ENCODE peak calls at places on chromosomes 3 and 15, in six cellular contexts. V, R, A, I, M and Z are unnamed samples.

GRCh38 chr3:23992051-23992628 is 47.1 kb downstream of the NR1D2 start:
- DNase-seq in V (no peak), R (no peak), A (no peak), I (no peak), M (no peak), Z (no peak)

GRCh38 chr3:29901097-29901496 is 620.2 kb downstream of the RBMS3 start:
- DNase-seq in V (no peak), R (no peak), A (no peak), I (no peak), M (no peak), Z (no peak)

GRCh38 chr15:19987389-19988048 is 554.1 kb downstream of the GOLGA6L6 start:
- DNase-seq in V (no peak), R (peak), A (no peak), I (no peak), M (no peak), Z (no peak)

GRCh38 chr15:74799843-74800558 is 12.6 kb upstream of the LMAN1L start:
- DNase-seq in V (peak), R (peak), A (peak), I (peak), M (peak), Z (peak)

GRCh38 chr3:103712320-103713008 is 1277.6 kb downstream of the ZPLD1 start:
- DNase-seq in V (no peak), R (no peak), A (no peak), I (no peak), M (no peak), Z (no peak)

GRCh38 chr3:188577539-188577938 is 423.6 kb downstream of the LPP start:
- DNase-seq in V (no peak), R (no peak), A (no peak), I (no peak), M (no peak), Z (no peak)

GRCh38 chr15:41851167-41851523 is 12.5 kb downstream of the PLA2G4B start:
- DNase-seq in V (no peak), R (no peak), A (no peak), I (no peak), M (no peak), Z (no peak)

GRCh38 chr3:195696632-195697278 is 24.0 kb upstream of the MUC20 start:
- DNase-seq in V (no peak), R (no peak), A (no peak), I (no peak), M (no peak), Z (no peak)

GRCh38 chr3:105970283-105970682 is 101.5 kb upstream of the CBLB start:
- DNase-seq in V (no peak), R (peak), A (peak), I (no peak), M (no peak), Z (no peak)

GRCh38 chr15:50247819-50248650 is 17.5 kb downstream of the HDC start:
- DNase-seq in V (peak), R (peak), A (no peak), I (peak), M (no peak), Z (peak)

GRCh38 chr3:192514081-192514753 is 213.1 kb downstream of the FGF12 start:
- DNase-seq in V (no peak), R (peak), A (peak), I (no peak), M (no peak), Z (peak)

GRCh38 chr3:16286672-16287604 is 21.9 kb downstream of the OXNAD1 start:
- DNase-seq in V (no peak), R (no peak), A (no peak), I (no peak), M (no peak), Z (no peak)

GRCh38 chr3:175002732-175003143 is 143.6 kb downstream of the NAALADL2 start:
- DNase-seq in V (no peak), R (no peak), A (no peak), I (no peak), M (no peak), Z (no peak)

GRCh38 chr15:91099616-91100560 is at the start of gene SV2B:
- DNase-seq in V (no peak), R (peak), A (peak), I (peak), M (no peak), Z (peak)

GRCh38 chr3:84738101-84738500 is 220.7 kb upstream of the CADM2 start:
- DNase-seq in V (no peak), R (no peak), A (no peak), I (no peak), M (no peak), Z (no peak)

GRCh38 chr3:45635475-45636256 is 41.1 kb downstream of the LIMD1 start:
- DNase-seq in V (no peak), R (no peak), A (peak), I (no peak), M (no peak), Z (no peak)

GRCh38 chr3:70516081-70516480 is 203.6 kb upstream of the MDFIC2 start:
- DNase-seq in V (no peak), R (no peak), A (no peak), I (no peak), M (no peak), Z (no peak)

GRCh38 chr15:60614028-60614427 is 135.1 kb upstream of the ICE2 start:
- DNase-seq in V (no peak), R (no peak), A (no peak), I (no peak), M (no peak), Z (no peak)

GRCh38 chr3:102024270-102024904 is 175.1 kb downstream of the NFKBIZ start:
- DNase-seq in V (no peak), R (no peak), A (no peak), I (no peak), M (no peak), Z (no peak)

GRCh38 chr15:83067638-83067962 is 548 bp upstream of the BTBD1 start:
- DNase-seq in V (no peak), R (no peak), A (no peak), I (no peak), M (no peak), Z (no peak)
- H3K4me3 ChIP-seq in V (no peak), R (peak), A (peak), I (peak), M (peak), Z (peak)

GRCh38 chr3:38114875-38115644 is 21.9 kb downstream of the ACAA1 start:
- DNase-seq in V (no peak), R (no peak), A (no peak), I (peak), M (peak), Z (peak)
- TF ChIP-seq POLR2A in V (no peak), R (no peak), A (no peak), I (no peak), M (no peak), Z (no peak)

DNA sequence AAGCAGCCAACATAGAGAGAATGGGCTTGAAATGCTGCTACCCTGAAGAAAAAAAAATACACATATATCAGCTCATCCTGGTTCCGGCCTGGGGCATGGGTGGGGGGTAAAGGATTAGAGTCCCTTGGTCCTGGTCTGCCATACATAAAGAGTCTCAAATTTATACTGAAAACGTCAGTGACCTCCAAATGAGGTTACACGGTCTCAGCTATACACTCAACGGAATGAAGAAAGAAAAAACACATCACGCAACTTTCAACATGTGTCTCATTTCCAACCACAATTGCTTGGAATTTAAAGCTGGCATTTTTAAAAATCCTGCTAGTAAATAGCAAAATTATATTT is 612.8 kb downstream of the MCTP2 start:
- DNase-seq in V (no peak), R (no peak), A (no peak), I (no peak), M (no peak), Z (no peak)
- H3K4me3 ChIP-seq in V (no peak), R (no peak), A (no peak), I (no peak), M (no peak), Z (no peak)

DNA sequence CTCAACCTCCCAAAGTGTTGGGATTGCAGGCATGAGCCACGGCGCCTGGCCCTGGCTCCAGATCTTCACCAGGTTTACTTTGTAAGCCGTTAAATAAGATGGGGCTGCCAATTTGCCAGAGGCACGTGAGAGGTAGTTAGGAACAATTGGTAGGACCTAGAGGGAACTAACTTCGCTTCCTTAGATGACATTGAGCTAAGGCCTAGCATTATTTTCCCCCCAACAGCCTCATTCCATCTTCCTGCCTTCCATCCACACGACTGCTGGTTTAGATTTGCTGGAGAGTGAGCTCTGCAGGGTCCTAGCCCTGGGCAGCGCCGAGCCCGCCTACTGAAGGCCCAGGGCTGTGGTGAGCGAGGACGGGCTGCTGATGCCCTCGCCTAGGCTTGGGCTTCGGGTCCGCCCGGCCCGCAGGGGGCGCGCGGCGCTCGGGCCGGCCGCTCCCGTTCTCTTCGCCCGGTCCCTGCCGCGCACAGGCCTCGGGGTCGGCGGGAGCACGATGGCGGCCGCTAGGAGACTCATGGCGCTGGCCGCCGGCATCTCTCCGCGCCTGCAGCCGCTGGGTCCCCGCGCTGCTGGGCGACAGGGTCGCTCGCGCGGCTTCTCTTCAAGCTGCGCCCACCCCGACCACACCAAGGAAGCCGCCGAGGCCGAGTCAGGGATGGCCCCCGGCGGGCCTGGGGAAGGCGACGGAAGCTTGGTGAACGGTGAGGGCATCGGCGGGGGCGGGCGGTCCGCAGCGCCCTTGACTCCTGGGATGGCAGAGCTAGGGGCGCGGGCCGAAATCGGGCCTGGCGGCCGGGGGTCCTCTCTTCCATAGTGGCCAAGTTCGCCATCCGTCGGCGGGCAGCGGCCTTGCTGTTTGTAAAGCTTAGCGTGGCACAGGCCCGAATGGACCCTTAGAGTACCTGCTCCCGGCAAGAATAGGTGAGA is 21.9 kb downstream of the DHX30 start:
- DNase-seq in V (peak), R (peak), A (peak), I (peak), M (peak), Z (peak)
- TF ChIP-seq POLR2A in V (peak), R (peak), A (peak), I (no peak), M (no peak), Z (no peak)

GRCh38 chr15:25863968-25864580 is 947 bp upstream of the ATP10A start:
- DNase-seq in V (no peak), R (no peak), A (no peak), I (no peak), M (no peak), Z (no peak)
- H3K4me3 ChIP-seq in V (no peak), R (no peak), A (peak), I (peak), M (peak), Z (no peak)

DNA sequence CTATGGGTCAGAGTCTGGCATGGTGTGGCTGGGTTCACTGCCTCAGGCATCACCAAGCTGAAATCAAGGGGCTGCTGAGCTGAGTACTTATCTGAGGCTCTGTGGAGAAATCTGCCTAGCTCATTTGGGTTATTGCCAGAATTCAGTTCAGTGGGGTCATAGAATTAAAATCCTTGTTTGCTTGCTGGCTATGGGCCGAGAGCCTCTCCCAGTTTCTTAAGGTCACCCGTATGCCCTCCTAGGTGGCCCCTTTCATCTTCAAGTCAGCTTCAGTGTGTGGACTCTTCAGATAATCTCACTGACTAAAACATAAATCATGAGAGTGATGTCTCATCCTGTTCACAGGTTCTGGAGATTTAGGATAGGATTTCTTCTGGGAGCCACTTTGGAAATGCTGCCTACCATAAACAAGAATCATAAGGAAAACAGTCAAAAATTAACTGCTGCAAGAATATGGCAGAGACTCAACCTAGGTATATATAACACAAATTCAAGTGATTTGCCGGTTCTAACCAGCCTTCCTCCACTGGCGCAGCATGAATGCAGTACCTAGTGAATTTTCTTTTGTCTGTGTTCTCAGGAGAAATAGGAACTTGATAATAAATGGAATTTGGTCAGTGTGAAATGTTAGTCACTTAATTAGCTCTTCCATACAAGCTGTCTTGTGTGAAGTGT is 5.3 kb downstream of the CP start:
- DNase-seq in V (peak), R (no peak), A (peak), I (no peak), M (no peak), Z (no peak)
- TF ChIP-seq POLR2A in V (no peak), R (no peak), A (no peak), I (no peak), M (no peak), Z (no peak)

GRCh38 chr3:197951392-197951990 is 1.5 kb downstream of the RPL35A start:
- DNase-seq in V (no peak), R (no peak), A (no peak), I (no peak), M (no peak), Z (no peak)

GRCh38 chr3:197952440-197952839 is 2.5 kb downstream of the RPL35A start:
- DNase-seq in V (no peak), R (no peak), A (no peak), I (no peak), M (no peak), Z (no peak)

GRCh38 chr3:197953881-197954280 is 3.9 kb downstream of the RPL35A start:
- DNase-seq in V (no peak), R (no peak), A (no peak), I (peak), M (no peak), Z (no peak)

GRCh38 chr3:197950661-197951029 is 655 bp downstream of the RPL35A start:
- DNase-seq in V (no peak), R (no peak), A (no peak), I (no peak), M (no peak), Z (no peak)

GRCh38 chr3:197953325-197953724 is 3.3 kb downstream of the RPL35A start:
- DNase-seq in V (no peak), R (peak), A (no peak), I (no peak), M (no peak), Z (no peak)
- H3K4me3 ChIP-seq in V (no peak), R (peak), A (no peak), I (no peak), M (no peak), Z (no peak)

GRCh38 chr3:122794779-122795673 is at the start of gene SLC49A4:
- DNase-seq in V (peak), R (peak), A (peak), I (peak), M (peak), Z (peak)
- TF ChIP-seq POLR2A in V (peak), R (peak), A (peak), I (peak), M (no peak), Z (peak)

GRCh38 chr3:149114458-149114857 is 15.0 kb upstream of the HPS3 start:
- DNase-seq in V (no peak), R (no peak), A (no peak), I (no peak), M (no peak), Z (no peak)
- H3K4me3 ChIP-seq in V (no peak), R (no peak), A (no peak), I (no peak), M (no peak), Z (no peak)

DNA sequence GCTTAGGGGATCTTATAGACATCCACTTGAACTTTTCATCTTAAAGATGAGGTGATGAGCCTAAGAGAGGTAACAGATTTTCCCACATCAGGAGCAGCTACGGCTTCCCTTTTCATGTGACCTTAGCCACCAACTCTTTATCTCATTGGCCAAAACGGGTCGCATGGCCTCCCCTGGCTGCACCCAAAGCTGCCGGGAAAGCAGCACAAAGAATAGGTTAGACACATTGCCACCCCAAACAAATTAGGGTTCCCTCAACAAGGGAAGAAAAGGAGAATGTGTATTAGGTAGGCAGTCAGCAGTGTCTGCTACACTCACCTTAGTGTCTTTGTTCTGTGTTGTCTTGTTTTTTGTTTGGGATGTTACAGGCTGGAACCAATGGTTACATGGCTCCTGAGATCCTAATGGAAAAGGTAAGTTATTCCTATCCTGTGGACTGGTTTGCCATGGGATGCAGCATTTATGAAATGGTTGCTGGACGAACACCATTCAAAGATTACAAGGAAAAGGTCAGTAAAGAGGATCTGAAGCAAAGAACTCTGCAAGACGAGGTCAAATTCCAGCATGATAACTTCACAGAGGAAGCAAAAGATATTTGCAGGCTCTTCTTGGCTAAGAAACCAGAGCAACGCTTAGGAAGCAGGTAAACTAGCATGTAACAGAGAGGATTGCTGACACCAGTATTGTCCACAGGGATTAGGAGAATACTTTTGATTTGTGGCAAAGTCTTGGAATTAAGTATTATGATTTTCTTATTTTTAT is 44.2 kb downstream of the GRK7 start:
- DNase-seq in V (no peak), R (no peak), A (no peak), I (no peak), M (no peak), Z (no peak)
- TF ChIP-seq POLR2A in V (no peak), R (no peak), A (no peak), I (no peak), M (no peak), Z (no peak)